ENCODE peak calls at places on chromosomes 13 and 19, in six cellular contexts. Y is T follicular helper cell, D is tibial artery, F is iPS-NIHi11, G is RWPE1, A is left colon. N is an unnamed sample.

GRCh38 chr19:44055870-44056269 is 4.0 kb downstream of the ZNF223 start:
- DNase-seq in D (no peak), A (no peak), F (peak), G (no peak), Y (no peak), N (no peak)

GRCh38 chr13:79557666-79558065 is 76.7 kb downstream of the NDFIP2 start:
- DNase-seq in D (no peak), F (no peak), A (no peak), G (no peak), Y (no peak), N (no peak)

GRCh38 chr13:107461751-107462150 is 753.6 kb downstream of the LIG4 start:
- DNase-seq in F (no peak), Y (no peak), G (no peak), D (no peak), A (no peak), N (no peak)

GRCh38 chr13:31213681-31214289 is 14.0 kb downstream of the B3GLCT start:
- DNase-seq in G (no peak), A (no peak), F (no peak), Y (no peak), D (no peak), N (no peak)

GRCh38 chr13:114095486-114095885 is 36.9 kb downstream of the RASA3 start:
- DNase-seq in G (no peak), A (no peak), D (peak), F (no peak), Y (no peak), N (no peak)

GRCh38 chr19:18479964-18480723 is 41.7 kb downstream of the ELL start:
- DNase-seq in G (no peak), Y (no peak), F (no peak), D (peak), A (peak), N (no peak)

GRCh38 chr19:38478273-38478971 is 44.9 kb downstream of the RYR1 start:
- DNase-seq in D (no peak), Y (no peak), A (no peak), F (peak), G (peak), N (peak)

GRCh38 chr19:48413879-48414623 is 20.6 kb downstream of the GRIN2D start:
- DNase-seq in G (no peak), D (no peak), A (no peak), Y (no peak), F (no peak), N (peak)

GRCh38 chr13:45674908-45675307 is 27.2 kb upstream of the CBY2 start:
- DNase-seq in G (peak), D (no peak), Y (no peak), A (no peak), F (peak), N (no peak)

GRCh38 chr19:49857061-49857833 is 6.3 kb downstream of the PTOV1 start:
- DNase-seq in Y (no peak), D (no peak), G (no peak), F (no peak), A (no peak), N (no peak)

GRCh38 chr13:44040070-44040753 is 160.5 kb downstream of the LACC1 start:
- DNase-seq in Y (no peak), G (no peak), D (no peak), F (no peak), A (no peak), N (no peak)

GRCh38 chr19:57443121-57443696 is 8.1 kb downstream of the ZNF749 start:
- DNase-seq in G (no peak), D (no peak), A (no peak), F (no peak), Y (no peak), N (no peak)

GRCh38 chr19:44822177-44822576 is 13.3 kb downstream of the BCAM start:
- DNase-seq in F (no peak), D (peak), A (no peak), Y (no peak), G (no peak), N (no peak)

GRCh38 chr19:14385492-14385891 is 4.2 kb downstream of the ADGRE5 start:
- DNase-seq in G (no peak), A (no peak), F (no peak), D (no peak), Y (no peak), N (no peak)

GRCh38 chr13:43021926-43022670 is 1.3 kb upstream of the DNAJC15 start:
- DNase-seq in D (no peak), A (no peak), Y (no peak), G (no peak), F (no peak), N (peak)

GRCh38 chr13:42720116-42720857 is 61.1 kb upstream of the FAM216B start:
- DNase-seq in A (no peak), D (no peak), F (no peak), G (peak), Y (no peak), N (peak)

GRCh38 chr19:49558591-49558990 is 21.8 kb downstream of the NOSIP start:
- DNase-seq in G (no peak), A (no peak), F (no peak), Y (no peak), D (no peak), N (no peak)

GRCh38 chr19:3576696-3577443 is 4.1 kb downstream of the HMG20B start:
- DNase-seq in A (peak), F (peak), G (no peak), D (peak), Y (no peak), N (peak)

GRCh38 chr13:33073338-33073737 is 57.1 kb downstream of the KL start:
- DNase-seq in F (no peak), D (no peak), A (no peak), Y (no peak), G (no peak), N (no peak)

GRCh38 chr19:7618771-7619510 is 10.4 kb downstream of the XAB2 start:
- DNase-seq in A (peak), G (no peak), F (peak), D (no peak), Y (no peak), N (no peak)

GRCh38 chr13:102392810-102393209 is 9.0 kb downstream of the FGF14 start:
- DNase-seq in D (no peak), Y (no peak), G (no peak), F (no peak), A (no peak), N (no peak)

GRCh38 chr13:52141299-52141698 is 12.4 kb upstream of the NEK5 start:
- DNase-seq in D (no peak), F (no peak), Y (no peak), A (no peak), G (no peak), N (no peak)

GRCh38 chr19:55118401-55118991 is 1.1 kb upstream of the PPP1R12C start:
- DNase-seq in F (peak), G (no peak), D (no peak), A (no peak), Y (no peak), N (peak)

GRCh38 chr13:98941536-98941935 is 36.3 kb downstream of the DOCK9 start:
- DNase-seq in G (no peak), F (no peak), D (no peak), Y (no peak), A (no peak), N (no peak)

N was measured in left kidney.